ENCODE peak calls at places on chromosomes 11 and 22, in nine cellular contexts. E, K, T, U, F, R, M, J and S are unnamed samples.

GRCh38 chr11:8107642-8108041 is 26.6 kb downstream of the TUB start:
- DNase-seq in E (no peak), K (no peak), T (no peak), U (peak; percentile 3), F (no peak), R (no peak), M (no peak), J (no peak), S (peak; percentile 42)

GRCh38 chr22:44171486-44172076 is 9.1 kb upstream of the PARVG start:
- DNase-seq in E (no peak), K (peak; percentile 42), T (no peak), U (no peak), F (no peak), R (no peak), M (no peak), J (peak; percentile 55), S (no peak)

GRCh38 chr11:9148035-9148434 is 56.6 kb upstream of the SCUBE2 start:
- DNase-seq in E (no peak), K (no peak), T (no peak), U (no peak), F (no peak), R (no peak), M (no peak), J (no peak), S (no peak)

GRCh38 chr11:74023291-74023690 is 14.4 kb upstream of the UCP3 start:
- DNase-seq in E (no peak), K (no peak), T (no peak), U (no peak), F (no peak), R (no peak), M (no peak), J (no peak), S (no peak)

GRCh38 chr11:66365166-66365565 is 6.4 kb downstream of the SLC29A2 start:
- DNase-seq in E (no peak), K (no peak), T (no peak), U (no peak), F (no peak), R (peak; percentile 24), M (no peak), J (peak; percentile 45), S (no peak)

GRCh38 chr11:100695911-100696310 is 8.8 kb downstream of the ARHGAP42 start:
- DNase-seq in E (no peak), K (no peak), T (no peak), U (no peak), F (no peak), R (no peak), M (no peak), J (no peak), S (no peak)

GRCh38 chr11:121643530-121644512 is 191.1 kb upstream of the SORL1-AS1 start:
- DNase-seq in E (no peak), K (no peak), T (no peak), U (no peak), F (no peak), R (no peak), M (no peak), J (no peak), S (no peak)

GRCh38 chr11:79165908-79166307 is 274.9 kb downstream of the TENM4 start:
- DNase-seq in E (no peak), K (no peak), T (no peak), U (no peak), F (no peak), R (no peak), M (no peak), J (no peak), S (peak; percentile 24)

GRCh38 chr11:46271875-46272815 is 5.3 kb upstream of the CREB3L1 start:
- DNase-seq in E (no peak), K (no peak), T (no peak), U (no peak), F (no peak), R (no peak), M (no peak), J (peak; percentile 61), S (no peak)

GRCh38 chr11:69319255-69320106 is 25.5 kb downstream of the MYEOV start:
- DNase-seq in E (no peak), K (no peak), T (no peak), U (no peak), F (no peak), R (peak; percentile 51), M (no peak), J (peak; percentile 51), S (no peak)

GRCh38 chr11:2380807-2381350 is 3.8 kb downstream of the CD81 start:
- DNase-seq in E (no peak), K (peak; percentile 85), T (peak; percentile 55), U (peak; percentile 47), F (peak; percentile 57), R (peak; percentile 89), M (no peak), J (peak; percentile 90), S (peak; percentile 94)

GRCh38 chr22:37896181-37896592 is 9.9 kb upstream of the MICALL1 start:
- DNase-seq in E (no peak), K (peak; percentile 58), T (peak; percentile 60), U (peak; percentile 42), F (peak; percentile 48), R (no peak), M (no peak), J (peak; percentile 81), S (no peak)

GRCh38 chr11:9462172-9462799 is 1.5 kb downstream of the ZNF143 start:
- DNase-seq in E (no peak), K (no peak), T (no peak), U (no peak), F (no peak), R (no peak), M (no peak), J (peak; percentile 54), S (no peak)

GRCh38 chr22:37241351-37242142 is 2.5 kb downstream of the RAC2 start:
- DNase-seq in E (no peak), K (peak; percentile 71), T (no peak), U (peak; percentile 45), F (no peak), R (no peak), M (no peak), J (peak; percentile 92), S (no peak)

GRCh38 chr11:9266132-9266736 is 1.1 kb upstream of the DENND5A start:
- DNase-seq in E (no peak), K (peak; percentile 34), T (no peak), U (no peak), F (no peak), R (no peak), M (no peak), J (peak; percentile 36), S (no peak)

DNA sequence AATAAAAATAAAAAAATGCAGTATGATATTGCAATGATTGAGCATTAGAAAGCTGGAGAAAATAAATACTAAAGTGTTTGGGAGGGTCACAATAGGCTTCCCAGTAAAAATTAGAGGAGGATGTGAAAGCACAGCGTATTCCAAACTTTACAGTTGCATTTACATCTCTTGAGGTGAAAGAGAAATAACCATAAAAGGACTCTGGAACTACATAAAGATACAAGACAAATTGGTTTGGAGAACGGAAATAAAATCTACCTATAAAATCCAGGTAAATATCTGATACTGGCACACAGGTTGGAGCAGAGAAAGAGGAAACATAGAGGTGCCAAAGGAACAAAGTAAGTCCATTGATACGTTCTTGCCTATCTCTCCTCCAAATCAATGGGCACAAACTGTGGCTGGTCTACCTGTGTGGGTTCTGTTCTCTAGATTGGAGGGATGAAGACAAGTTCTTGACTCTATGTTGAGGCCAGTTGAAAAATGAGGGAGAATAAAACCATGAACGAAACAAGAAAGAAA is at the start of gene MS4A12:
- DNase-seq in E (no peak), K (no peak), T (no peak), U (no peak), F (no peak), R (no peak), M (no peak), J (no peak), S (no peak)
- TF ChIP-seq POLR2AphosphoS5 in E (no peak), K (no peak), T (no peak), U (no peak), F (no peak), R (no peak), M (no peak), J (no peak), S (no peak)

GRCh38 chr11:133476570-133477262 is 55.6 kb downstream of the OPCML start:
- DNase-seq in E (no peak), K (no peak), T (no peak), U (no peak), F (no peak), R (no peak), M (no peak), J (no peak), S (peak; percentile 77)
- TF ChIP-seq CTCF in E (no peak), K (no peak), T (no peak), U (no peak), F (no peak), R (no peak), M (no peak), J (no peak), S (no peak)

DNA sequence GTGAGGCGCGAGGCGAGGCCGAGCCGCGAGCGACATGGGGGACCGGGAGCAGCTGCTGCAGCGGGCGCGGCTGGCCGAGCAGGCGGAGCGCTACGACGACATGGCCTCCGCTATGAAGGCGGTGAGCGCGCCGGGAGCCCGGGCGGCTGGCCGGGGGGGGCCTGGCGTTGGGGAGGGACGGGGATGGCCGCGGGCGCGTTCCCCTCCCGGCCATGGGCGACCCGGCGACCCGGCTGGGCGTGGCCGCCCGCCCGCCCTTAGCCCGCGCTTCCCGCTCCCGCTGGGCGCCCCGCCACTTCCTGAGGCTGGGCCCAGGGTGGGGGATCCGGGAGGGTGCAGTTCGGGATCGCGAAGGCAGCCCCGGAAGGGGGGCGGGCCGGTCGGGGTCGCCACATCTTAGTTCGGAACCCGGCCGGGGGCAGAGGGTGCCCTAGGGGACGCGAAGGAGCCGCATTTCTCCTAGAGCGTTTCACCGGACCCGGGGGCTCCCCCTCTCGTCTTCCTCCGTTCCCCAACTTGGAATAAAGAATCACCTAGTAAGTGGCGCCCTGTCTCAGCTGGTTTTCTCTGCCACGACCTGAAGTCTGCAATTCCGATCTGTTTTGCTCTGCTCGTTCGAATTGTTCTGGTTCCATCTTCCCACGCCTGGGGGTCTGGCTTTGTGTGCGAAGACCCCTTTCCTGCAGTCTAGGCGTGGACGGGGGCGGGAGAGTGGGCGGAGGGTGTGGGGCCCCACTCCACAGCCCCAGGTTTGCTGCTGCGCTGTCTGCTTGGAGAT is 554 bp downstream of the YWHAH start:
- DNase-seq in E (no peak), K (peak; percentile 50), T (no peak), U (peak; percentile 52), F (peak; percentile 12), R (peak; percentile 79), M (no peak), J (peak; percentile 81), S (no peak)
- TF ChIP-seq POLR2A in E (no peak), K (no peak), T (no peak), U (no peak), F (no peak), R (no peak), M (no peak), J (no peak), S (no peak)

DNA sequence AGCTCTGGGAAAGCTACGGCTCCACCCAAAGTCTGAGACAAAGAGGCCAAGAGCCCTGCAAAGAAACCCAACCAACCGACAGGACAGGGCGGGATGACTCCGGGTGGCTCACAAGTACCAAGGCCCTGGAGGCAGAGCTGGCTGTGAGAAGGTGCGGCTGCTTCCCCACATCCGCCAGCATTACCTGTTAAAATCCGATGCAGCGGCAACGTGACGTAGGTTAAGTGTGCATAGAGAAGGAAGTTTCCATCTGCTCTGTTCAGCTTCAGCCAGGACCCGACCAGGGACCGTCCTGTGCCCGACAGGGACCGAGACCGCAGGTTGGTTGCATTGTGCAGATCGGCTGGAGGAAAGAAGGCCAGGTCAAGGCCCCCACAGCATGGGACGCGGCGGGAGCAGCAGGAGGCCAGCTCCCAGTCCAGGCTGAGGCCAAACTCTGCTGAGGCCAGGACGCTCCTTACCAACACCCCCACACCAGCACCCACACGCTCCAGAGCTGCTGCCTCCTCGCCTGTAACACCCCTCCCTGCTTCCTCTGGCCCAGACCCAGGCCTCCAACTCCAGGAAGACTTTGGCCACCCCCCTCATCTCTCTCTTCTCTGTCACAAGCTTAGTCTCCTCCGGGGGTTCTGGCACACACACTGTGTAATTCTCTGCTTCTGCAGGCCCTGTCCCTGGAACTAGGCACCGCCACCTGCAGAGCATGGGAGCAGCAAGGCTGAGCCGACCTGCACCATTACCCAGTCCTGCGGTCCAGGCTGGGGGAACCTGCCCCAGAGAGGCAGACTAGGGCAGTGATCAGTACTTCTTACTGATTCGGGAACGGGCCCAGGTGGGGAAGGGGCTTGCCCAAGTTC is 34.1 kb downstream of the NUP50 start:
- DNase-seq in E (peak; percentile 62), K (no peak), T (no peak), U (no peak), F (no peak), R (no peak), M (no peak), J (peak; percentile 61), S (no peak)
- TF ChIP-seq POLR2AphosphoS5 in E (no peak), K (no peak), T (no peak), U (no peak), F (no peak), R (no peak), M (no peak), J (no peak), S (no peak)